ENCODE peak calls at places on chromosome 13, in seven cellular contexts. P, R, X, V, T, G and M are unnamed samples.

GRCh38 chr13:47326061-47326460 is 429.2 kb upstream of the HTR2A start:
- DNase-seq in G (no peak), P (no peak), T (no peak), V (no peak), R (no peak), X (no peak), M (no peak)

GRCh38 chr13:99605417-99606321 is 104.4 kb downstream of the TM9SF2 start:
- DNase-seq in R (peak), X (peak), T (peak), P (peak), V (no peak), G (no peak), M (peak)

GRCh38 chr13:41311607-41312500 is 787 bp downstream of the NAA16 start:
- DNase-seq in V (no peak), G (no peak), R (no peak), X (peak), T (peak), P (no peak), M (peak)

GRCh38 chr13:47415048-47415447 is 518.2 kb upstream of the HTR2A start:
- DNase-seq in P (no peak), G (no peak), T (no peak), R (no peak), V (no peak), X (no peak), M (no peak)

GRCh38 chr13:43300817-43301216 is 277.4 kb downstream of the DNAJC15 start:
- DNase-seq in G (no peak), P (no peak), T (no peak), R (no peak), V (no peak), X (no peak), M (no peak)

GRCh38 chr13:36217456-36217855 is 3.1 kb upstream of the SOHLH2 start:
- DNase-seq in T (no peak), P (no peak), X (no peak), R (no peak), V (no peak), G (no peak), M (no peak)

GRCh38 chr13:48159436-48160225 is 64.7 kb upstream of the MED4 start:
- DNase-seq in X (no peak), R (no peak), P (no peak), G (no peak), T (no peak), V (peak), M (no peak)

GRCh38 chr13:79423801-79424642 is 18.0 kb upstream of the RBM26 start:
- DNase-seq in T (peak), R (peak), P (peak), V (no peak), X (peak), G (no peak), M (peak)

GRCh38 chr13:36382030-36382429 is 35.8 kb upstream of the SPART start:
- DNase-seq in R (no peak), X (no peak), V (no peak), G (no peak), P (no peak), T (no peak), M (no peak)

GRCh38 chr13:111901301-111901905 is 165.5 kb upstream of the SOX1 start:
- DNase-seq in X (no peak), R (no peak), P (no peak), V (no peak), T (no peak), G (no peak), M (no peak)

GRCh38 chr13:46492946-46493345 is 60.0 kb upstream of the LRCH1 start:
- DNase-seq in R (peak), X (peak), T (peak), G (no peak), V (no peak), P (peak), M (peak)

GRCh38 chr13:90717451-90717936 is 630.0 kb upstream of the MIR17HG start:
- DNase-seq in P (no peak), X (no peak), R (peak), T (no peak), G (no peak), V (no peak), M (no peak)

GRCh38 chr13:25752957-25753540 is 298.8 kb downstream of the SHISA2 start:
- DNase-seq in X (no peak), R (no peak), V (no peak), G (no peak), P (no peak), T (no peak), M (peak)

GRCh38 chr13:41931337-41931736 is 29.6 kb downstream of the VWA8 start:
- DNase-seq in T (no peak), G (no peak), P (no peak), R (no peak), X (no peak), V (no peak), M (no peak)

GRCh38 chr13:85013006-85013405 is 786.2 kb downstream of the SLITRK6 start:
- DNase-seq in V (no peak), R (no peak), G (no peak), P (no peak), X (no peak), T (no peak), M (no peak)

GRCh38 chr13:84037937-84038464 is 155.7 kb upstream of the SLITRK1 start:
- DNase-seq in G (no peak), X (no peak), T (no peak), V (no peak), P (no peak), R (no peak), M (no peak)

GRCh38 chr13:106609116-106609515 is 41.2 kb upstream of the ARGLU1 start:
- DNase-seq in X (no peak), G (no peak), T (no peak), P (no peak), V (no peak), R (no peak), M (no peak)

GRCh38 chr13:63554157-63554556 is 2138.5 kb upstream of the PCDH20 start:
- DNase-seq in G (no peak), R (no peak), X (no peak), P (no peak), T (no peak), V (no peak), M (no peak)

GRCh38 chr13:80313668-80314278 is 27.2 kb downstream of the SPRY2 start:
- DNase-seq in V (no peak), X (no peak), T (no peak), G (no peak), R (no peak), P (no peak), M (no peak)

GRCh38 chr13:97226788-97227627 is 4.9 kb downstream of the MBNL2 start:
- DNase-seq in T (no peak), X (no peak), P (no peak), V (no peak), R (no peak), G (no peak), M (no peak)
- TF ChIP-seq JUND in T (no peak), X (no peak), P (peak), V (no peak), R (no peak), G (no peak), M (no peak)

GRCh38 chr13:51066091-51066831 is 44.8 kb downstream of the C13orf42 start:
- DNase-seq in T (no peak), R (no peak), X (no peak), P (no peak), V (no peak), G (no peak), M (peak)

GRCh38 chr13:51065372-51066090 is 45.5 kb downstream of the C13orf42 start:
- DNase-seq in V (no peak), P (no peak), X (no peak), R (no peak), G (no peak), T (no peak), M (no peak)

GRCh38 chr13:51067376-51068125 is 43.5 kb downstream of the C13orf42 start:
- DNase-seq in R (no peak), P (no peak), G (no peak), X (no peak), T (no peak), V (no peak), M (no peak)

GRCh38 chr13:51063909-51064308 is 47.2 kb downstream of the C13orf42 start:
- DNase-seq in P (no peak), T (no peak), V (no peak), G (no peak), X (no peak), R (no peak), M (no peak)

GRCh38 chr13:51064753-51065152 is 46.3 kb downstream of the C13orf42 start:
- DNase-seq in P (no peak), X (no peak), G (no peak), V (no peak), R (no peak), T (peak), M (no peak)
- TF ChIP-seq JUND in P (no peak), X (no peak), G (no peak), V (no peak), R (no peak), T (no peak), M (no peak)

GRCh38 chr13:110683921-110684320 is 22.0 kb downstream of the CARS2 start:
- DNase-seq in T (no peak), R (no peak), G (no peak), X (no peak), P (no peak), V (no peak), M (no peak)
- TF ChIP-seq JUND in T (no peak), R (no peak), G (no peak), X (no peak), P (no peak), V (no peak), M (no peak)

DNA sequence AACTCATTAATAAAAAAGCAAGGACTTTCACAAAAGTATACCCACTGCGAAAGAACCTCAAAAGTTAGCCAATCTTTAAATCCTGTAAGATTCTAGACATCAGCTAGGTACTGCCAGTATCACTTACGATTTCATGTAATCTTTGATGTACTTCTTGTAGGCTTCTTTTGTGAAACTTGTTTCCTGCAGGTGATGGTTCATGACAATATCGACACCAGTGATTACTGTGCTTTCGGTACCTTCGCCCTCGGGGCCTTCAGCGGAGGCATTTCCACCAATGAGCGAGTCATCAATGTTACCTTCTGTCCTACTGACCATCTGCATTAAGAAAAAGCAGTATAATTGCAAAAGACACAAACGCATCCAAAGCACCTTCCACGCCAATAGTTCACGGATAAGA is 1.1 kb downstream of the TPT1 start:
- DNase-seq in P (no peak), T (no peak), R (no peak), X (no peak), V (no peak), G (no peak), M (no peak)
- TF ChIP-seq JUND in P (no peak), T (no peak), R (no peak), X (no peak), V (no peak), G (no peak), M (no peak)

GRCh38 chr13:93637852-93638251 is 411.2 kb downstream of the GPC6 start:
- DNase-seq in G (no peak), P (no peak), V (no peak), R (no peak), T (no peak), X (no peak), M (no peak)

GRCh38 chr13:93640452-93640851 is 413.8 kb downstream of the GPC6 start:
- DNase-seq in P (no peak), R (no peak), X (no peak), G (no peak), V (no peak), T (no peak), M (no peak)

GRCh38 chr13:93635687-93636086 is 409.1 kb downstream of the GPC6 start:
- DNase-seq in R (no peak), V (no peak), T (no peak), X (no peak), P (no peak), G (no peak), M (no peak)
- TF ChIP-seq JUND in R (no peak), V (no peak), T (no peak), X (no peak), P (no peak), G (no peak), M (no peak)

DNA sequence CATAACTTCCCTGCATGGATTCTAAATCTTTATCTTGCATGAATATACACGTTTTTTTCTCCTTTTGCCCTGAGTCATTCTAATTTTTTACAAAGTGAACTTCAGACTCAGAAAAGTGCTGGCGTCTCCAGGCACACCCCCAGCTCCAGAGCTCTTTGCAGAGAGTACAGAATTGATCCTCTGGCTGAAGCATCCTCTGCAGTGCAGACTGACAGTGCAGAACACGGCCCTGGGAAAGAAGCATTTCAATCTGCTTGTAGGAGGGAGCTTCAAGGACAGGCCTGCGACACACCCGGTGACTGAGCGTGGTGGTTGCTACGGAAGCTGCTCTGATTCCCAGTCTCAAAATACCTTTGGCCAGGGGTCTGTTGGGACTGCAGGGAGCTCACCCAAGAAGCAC is 228.1 kb downstream of the FGF9 start:
- DNase-seq in V (no peak), P (no peak), G (no peak), X (no peak), T (no peak), R (no peak), M (no peak)
- TF ChIP-seq JUND in V (no peak), P (no peak), G (no peak), X (no peak), T (no peak), R (no peak), M (no peak)

DNA sequence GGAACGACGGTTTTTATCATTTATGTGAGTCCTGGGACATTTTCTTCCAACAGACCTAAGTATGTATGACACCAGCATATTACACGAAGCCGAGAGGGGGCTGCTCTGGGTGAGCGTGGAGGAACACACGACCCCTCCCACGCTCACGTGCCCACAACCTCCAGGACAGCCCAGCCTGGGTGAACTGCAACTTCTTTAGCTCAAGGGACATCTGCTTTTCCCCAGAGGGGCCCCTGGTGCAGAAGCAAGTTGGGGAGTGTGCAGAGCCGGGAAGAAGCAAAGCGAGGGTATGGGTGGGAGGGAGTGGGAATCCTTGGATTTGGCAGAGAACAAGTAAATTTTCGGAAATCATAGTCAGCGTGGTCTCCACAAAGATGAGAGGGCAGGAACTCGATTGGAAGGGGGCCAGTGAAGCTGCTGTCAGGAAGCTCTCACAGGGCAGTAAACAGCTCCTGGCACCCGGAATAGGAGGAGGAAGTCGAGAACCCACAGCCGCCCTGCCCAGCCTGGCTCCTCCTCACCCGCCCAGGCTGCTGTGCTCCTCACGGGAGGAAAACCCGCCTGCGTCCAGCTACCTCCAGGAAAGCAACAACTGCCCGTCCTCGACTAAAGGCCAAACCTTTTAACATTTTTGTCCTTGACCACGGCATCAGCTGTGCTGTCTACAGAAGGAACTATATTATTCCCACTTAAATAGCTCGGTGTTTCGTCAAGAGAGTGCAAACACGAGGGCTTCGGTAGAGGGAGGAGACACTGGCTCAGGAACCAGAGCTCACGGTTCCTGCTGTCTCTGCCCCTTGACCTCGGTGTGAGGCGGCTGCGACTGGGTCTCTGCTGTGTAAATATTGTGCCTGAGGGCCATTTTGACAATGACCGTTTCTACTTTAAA is 17.2 kb upstream of the CFAP97D2 start:
- DNase-seq in X (no peak), P (no peak), V (no peak), T (peak), G (no peak), R (no peak), M (peak)
- TF ChIP-seq JUND in X (no peak), P (no peak), V (no peak), T (no peak), G (no peak), R (no peak), M (no peak)

DNA sequence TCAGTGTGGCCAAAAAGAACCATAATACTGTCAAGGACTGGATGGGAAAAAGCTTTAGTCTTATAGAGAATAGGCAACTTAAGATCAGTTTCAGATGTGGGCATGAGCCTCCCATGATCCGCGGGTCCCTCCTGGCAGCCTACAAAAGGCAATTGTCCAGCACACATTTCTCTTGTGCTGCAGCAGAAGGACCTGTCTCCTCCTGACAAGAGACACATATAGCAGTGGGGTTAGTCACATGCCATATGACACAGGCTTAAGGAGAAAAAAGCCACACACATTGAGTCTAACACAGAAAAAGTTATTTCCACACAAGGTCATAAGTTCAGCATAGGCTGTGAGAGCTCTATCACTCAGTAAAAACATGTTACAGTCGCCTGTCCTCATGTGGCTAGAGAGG is 1378.7 kb upstream of the PRR20A start:
- DNase-seq in V (no peak), T (no peak), R (no peak), P (no peak), G (no peak), X (no peak), M (peak)
- TF ChIP-seq JUND in V (no peak), T (no peak), R (no peak), P (no peak), G (no peak), X (no peak), M (no peak)

GRCh38 chr13:32267836-32268439 is 47.2 kb downstream of the ZAR1L start:
- DNase-seq in R (peak), X (no peak), P (peak), V (peak), G (no peak), T (no peak), M (peak)
- TF ChIP-seq JUND in R (no peak), X (no peak), P (no peak), V (no peak), G (no peak), T (no peak), M (no peak)